ENCODE peak calls at places on chromosomes 6 and 20, in five cellular contexts. I, R, Z, P and V are unnamed samples.
A peak's percentile ranks its signal among the peaks of the same experiment; 100 is the strongest.

GRCh38 chr6:75244063-75244575 is 518 bp upstream of the COX7A2 start:
- DNase-seq in Z (no peak), P (no peak), I (no peak), R (no peak), V (no peak)

GRCh38 chr6:81075974-81076373 is 676.5 kb downstream of the TENT5A start:
- DNase-seq in Z (no peak), I (no peak), P (no peak), R (peak; percentile 9), V (peak; percentile 21)

GRCh38 chr6:31356216-31356945 is 598 bp downstream of the HLA-B start:
- DNase-seq in I (peak; percentile 65), Z (no peak), P (no peak), R (no peak), V (no peak)

GRCh38 chr6:92337571-92337970 is 1081.8 kb downstream of the EPHA7 start:
- DNase-seq in R (no peak), I (no peak), P (no peak), Z (no peak), V (no peak)

GRCh38 chr6:1522779-1523178 is 86.9 kb upstream of the FOXC1 start:
- DNase-seq in Z (no peak), R (no peak), I (no peak), P (no peak), V (no peak)

GRCh38 chr20:57894096-57894495 is 184.3 kb upstream of the PMEPA1 start:
- DNase-seq in R (no peak), P (no peak), Z (no peak), I (no peak), V (no peak)

GRCh38 chr6:50699086-50699886 is 14.0 kb upstream of the TFAP2D start:
- DNase-seq in R (no peak), I (no peak), Z (no peak), P (no peak), V (no peak)

GRCh38 chr20:15487030-15487429 is 1086.2 kb downstream of the KIF16B start:
- DNase-seq in I (no peak), Z (no peak), R (no peak), P (no peak), V (no peak)

GRCh38 chr20:64264091-64264490 is 8.5 kb downstream of the PCMTD2 start:
- DNase-seq in I (no peak), P (no peak), Z (no peak), R (no peak), V (no peak)

GRCh38 chr6:18042536-18043145 is 55.2 kb upstream of the KIF13A start:
- DNase-seq in I (no peak), P (no peak), R (no peak), Z (no peak), V (no peak)

GRCh38 chr20:58150772-58151171 is 77.7 kb downstream of the ANKRD60 start:
- DNase-seq in R (no peak), Z (no peak), P (no peak), I (peak; percentile 90), V (no peak)

GRCh38 chr6:22057962-22058361 is 238.9 kb downstream of the PRL start:
- DNase-seq in Z (no peak), R (no peak), I (no peak), P (no peak), V (no peak)

GRCh38 chr20:25022680-25023079 is 30.1 kb upstream of the APMAP start:
- DNase-seq in P (no peak), I (no peak), R (no peak), Z (no peak), V (no peak)

GRCh38 chr6:37622639-37623038 is 75.0 kb downstream of the MDGA1 start:
- DNase-seq in I (no peak), R (no peak), Z (peak; percentile 55), P (no peak), V (no peak)

GRCh38 chr20:34791289-34792020 is 34.0 kb downstream of the NCOA6 start:
- DNase-seq in I (no peak), P (no peak), Z (no peak), R (no peak), V (no peak)

GRCh38 chr20:58713801-58714339 is 21.3 kb downstream of the NPEPL1 start:
- DNase-seq in Z (no peak), P (no peak), I (no peak), R (no peak), V (no peak)

GRCh38 chr6:143594647-143595046 is 83.1 kb upstream of the PHACTR2 start:
- DNase-seq in I (no peak), R (no peak), P (no peak), Z (no peak), V (no peak)

GRCh38 chr6:20197251-20197650 is 15.0 kb downstream of the MBOAT1 start:
- DNase-seq in Z (no peak), I (no peak), P (no peak), R (no peak), V (no peak)

GRCh38 chr6:162856885-162857284 is 129.1 kb downstream of the PACRG start:
- DNase-seq in I (no peak), R (peak; percentile 64), Z (no peak), P (no peak), V (peak; percentile 29)

GRCh38 chr6:30361661-30362060 is 16.7 kb downstream of the RPP21 start:
- DNase-seq in P (no peak), I (no peak), R (no peak), Z (no peak), V (no peak)

GRCh38 chr6:49551866-49552129 is 1.3 kb downstream of the C6orf141 start:
- DNase-seq in R (no peak), P (no peak), I (no peak), Z (no peak), V (no peak)

GRCh38 chr6:45072014-45072413 is 256.1 kb upstream of the RUNX2 start:
- DNase-seq in Z (no peak), R (no peak), P (no peak), I (no peak), V (no peak)

GRCh38 chr20:46111028-46111835 is 6.9 kb upstream of the CD40 start:
- DNase-seq in R (no peak), Z (no peak), I (no peak), P (peak; percentile 75), V (no peak)

GRCh38 chr6:148287979-148288378 is 54.7 kb upstream of the SASH1 start:
- DNase-seq in R (no peak), P (no peak), Z (no peak), I (no peak), V (no peak)

GRCh38 chr6:21922086-21922485 is 328.5 kb downstream of the SOX4 start:
- DNase-seq in I (no peak), Z (no peak), P (no peak), R (no peak), V (no peak)

GRCh38 chr6:33126101-33126714 is 50.4 kb downstream of the HLA-DPB1 start:
- DNase-seq in Z (peak; percentile 76), I (peak; percentile 91), P (no peak), R (peak; percentile 50), V (peak; percentile 35)

GRCh38 chr6:137241481-137242011 is 22.4 kb upstream of the IFNGR1 start:
- DNase-seq in Z (no peak), P (no peak), I (no peak), R (peak; percentile 100), V (no peak)

GRCh38 chr6:162056745-162057144 is 670.8 kb downstream of the PRKN start:
- DNase-seq in P (no peak), Z (no peak), I (peak; percentile 48), R (peak; percentile 51), V (no peak)

GRCh38 chr20:49029203-49029602 is 16.9 kb upstream of the CSE1L start:
- DNase-seq in P (no peak), R (no peak), Z (no peak), I (no peak), V (no peak)

GRCh38 chr20:62198931-62199330 is 16.1 kb downstream of the MTG2 start:
- DNase-seq in I (no peak), Z (no peak), R (no peak), P (no peak), V (no peak)

GRCh38 chr6:105322499-105323231 is 80.2 kb downstream of the PREP start:
- DNase-seq in Z (no peak), P (no peak), I (no peak), R (no peak), V (no peak)

GRCh38 chr20:32695089-32695488 is 21.3 kb upstream of the C20orf203 start:
- DNase-seq in Z (no peak), I (no peak), R (no peak), P (no peak), V (no peak)
- H2AFZ ChIP-seq in Z (no peak overlapping the region), I (no peak overlapping the region), R (no peak overlapping the region), P (no peak overlapping the region), V (no peak overlapping the region)

GRCh38 chr6:55450007-55450406 is 122.7 kb downstream of the GFRAL start:
- DNase-seq in P (no peak), I (no peak), R (no peak), Z (no peak), V (no peak)

GRCh38 chr6:55443238-55444134 is 116.2 kb downstream of the GFRAL start:
- DNase-seq in I (no peak), R (no peak), P (no peak), Z (no peak), V (no peak)

GRCh38 chr6:55448446-55448845 is 121.2 kb downstream of the GFRAL start:
- DNase-seq in Z (no peak), I (no peak), P (no peak), R (no peak), V (no peak)

GRCh38 chr6:55449219-55449618 is 122.0 kb downstream of the GFRAL start:
- DNase-seq in P (no peak), Z (no peak), R (no peak), I (no peak), V (no peak)

GRCh38 chr6:55445648-55446204 is 118.5 kb downstream of the GFRAL start:
- DNase-seq in R (peak; percentile 12), I (no peak), P (peak; percentile 4), Z (no peak), V (peak; percentile 8)
- TF ChIP-seq ZNF274 in R (no peak), I (no peak), P (no peak), Z (no peak), V (no peak)

GRCh38 chr20:53831812-53832211 is 238.2 kb upstream of the ZNF217 start:
- DNase-seq in Z (no peak), I (no peak), P (no peak), R (no peak), V (no peak)

GRCh38 chr20:53834749-53835148 is 235.6 kb downstream of the BCAS1 start:
- DNase-seq in I (no peak), Z (no peak), P (no peak), R (no peak), V (no peak)

GRCh38 chr20:53832499-53832898 is 237.9 kb downstream of the BCAS1 start:
- DNase-seq in P (no peak), R (no peak), I (no peak), Z (no peak), V (no peak)

GRCh38 chr20:53833333-53834043 is 236.9 kb downstream of the BCAS1 start:
- DNase-seq in P (no peak), Z (no peak), I (no peak), R (no peak), V (no peak)

DNA sequence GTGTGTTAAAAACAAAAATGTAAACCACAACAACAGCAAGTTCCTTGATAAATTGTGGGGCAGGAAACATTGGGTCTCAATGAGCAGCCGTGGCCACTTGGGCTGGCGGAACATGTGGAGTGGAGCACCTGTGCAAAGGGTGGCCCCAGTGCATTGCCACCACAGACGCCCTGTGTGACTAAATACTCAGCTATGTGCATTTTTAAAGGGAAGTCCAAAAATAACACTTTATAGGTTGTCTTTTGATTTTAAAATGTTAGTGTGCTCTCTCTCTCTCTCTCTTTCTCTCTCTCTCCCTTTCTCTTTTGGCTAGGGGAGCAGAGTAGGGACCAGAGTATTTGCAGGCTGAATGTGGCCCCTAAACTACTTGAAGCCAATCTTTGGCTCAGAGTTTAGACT is 236.4 kb downstream of the BCAS1 start:
- DNase-seq in I (no peak), P (no peak), R (no peak), Z (no peak), V (no peak)
- TF ChIP-seq RAD21 in I (no peak), P (peak; percentile 14), R (no peak), Z (no peak), V (no peak)

GRCh38 chr6:113649916-113650609 is 207.1 kb upstream of the MARCKS start:
- DNase-seq in I (no peak), P (no peak), Z (no peak), R (no peak), V (no peak)
- H2AFZ ChIP-seq in I (no peak overlapping the region), P (peak overlapping the region; percentile 29), Z (no peak overlapping the region), R (no peak overlapping the region), V (no peak overlapping the region)